ENCODE peak calls at places on chromosomes 3 and 15, in six cellular contexts. N, T, G, C, U and L are unnamed samples.
A peak's percentile ranks its signal among the peaks of the same experiment; 100 is the strongest.

GRCh38 chr3:184360834-184361531 is 422 bp downstream of the CLCN2 start:
- DNase-seq in C (no peak), G (no peak), U (no peak), T (no peak), N (no peak), L (no peak)

GRCh38 chr3:156820687-156821070 is 5.5 kb upstream of the LEKR1 start:
- DNase-seq in G (no peak), N (no peak), C (no peak), U (no peak), T (no peak), L (no peak)

GRCh38 chr3:172449468-172450149 is 1.4 kb upstream of the GHSR start:
- DNase-seq in U (no peak), T (peak; percentile 25), C (peak; percentile 73), N (no peak), G (no peak), L (peak; percentile 25)

GRCh38 chr15:68701886-68702285 is 118.8 kb downstream of the ANP32A start:
- DNase-seq in C (no peak), G (no peak), N (no peak), U (no peak), T (no peak), L (no peak)

GRCh38 chr3:9937839-9938238 is 4.2 kb downstream of the CRELD1 start:
- DNase-seq in N (no peak), T (no peak), U (no peak), C (no peak), G (no peak), L (no peak)

GRCh38 chr3:178736300-178736699 is 200.1 kb downstream of the KCNMB2 start:
- DNase-seq in N (no peak), G (no peak), C (no peak), U (no peak), T (no peak), L (no peak)

GRCh38 chr3:120683213-120683612 is 1.2 kb upstream of the HGD start:
- DNase-seq in N (no peak), G (no peak), T (peak; percentile 45), C (no peak), U (no peak), L (no peak)

GRCh38 chr3:80770106-80771079 is 991.1 kb downstream of the GBE1 start:
- DNase-seq in C (no peak), U (no peak), G (no peak), T (no peak), N (no peak), L (no peak)

GRCh38 chr3:58329922-58330413 is 2.7 kb upstream of the PXK start:
- DNase-seq in N (no peak), T (no peak), C (no peak), U (no peak), G (no peak), L (no peak)

GRCh38 chr15:81000144-81000625 is 538 bp upstream of the TLNRD1 start:
- DNase-seq in G (no peak), U (peak; percentile 36), T (no peak), N (no peak), C (no peak), L (peak; percentile 27)

GRCh38 chr3:61009025-61009424 is 242.2 kb downstream of the FHIT start:
- DNase-seq in C (no peak), N (no peak), G (peak; percentile 42), T (no peak), U (no peak), L (no peak)

GRCh38 chr3:151328298-151329036 is 882 bp downstream of the P2RY13 start:
- DNase-seq in N (no peak), T (no peak), U (no peak), C (no peak), G (peak; percentile 26), L (peak; percentile 54)

GRCh38 chr3:160921020-160921635 is 165.1 kb downstream of the PPM1L start:
- DNase-seq in U (peak; percentile 9), T (peak; percentile 39), C (no peak), G (no peak), N (no peak), L (peak; percentile 16)

GRCh38 chr3:138649134-138649533 is 40.6 kb downstream of the FAIM start:
- DNase-seq in T (no peak), G (no peak), U (no peak), N (no peak), C (no peak), L (no peak)

GRCh38 chr3:65953881-65954733 is 84.6 kb downstream of the MAGI1 start:
- DNase-seq in T (no peak), U (no peak), G (peak; percentile 59), N (no peak), C (no peak), L (no peak)

GRCh38 chr3:4162132-4162531 is 141.0 kb upstream of the SETMAR start:
- DNase-seq in N (no peak), T (no peak), C (no peak), G (no peak), U (no peak), L (no peak)

GRCh38 chr15:64749999-64750657 is 25.3 kb downstream of the RBPMS2 start:
- DNase-seq in G (no peak), U (no peak), N (no peak), T (peak; percentile 57), C (no peak), L (peak; percentile 11)

GRCh38 chr15:92901053-92901761 is 1.1 kb downstream of the CHD2 start:
- DNase-seq in N (no peak), T (no peak), C (no peak), G (no peak), U (peak; percentile 28), L (no peak)

GRCh38 chr15:92900712-92901052 is 558 bp downstream of the CHD2 start:
- DNase-seq in C (no peak), N (no peak), G (no peak), U (no peak), T (no peak), L (no peak)

GRCh38 chr15:92897620-92898019 is 2.5 kb upstream of the CHD2 start:
- DNase-seq in T (no peak), U (no peak), C (no peak), G (no peak), N (no peak), L (no peak)

GRCh38 chr15:92899910-92900711 is at the start of gene CHD2:
- DNase-seq in G (peak; percentile 82), U (peak; percentile 92), N (peak; percentile 78), T (peak; percentile 89), C (peak; percentile 74), L (peak; percentile 81)

DNA sequence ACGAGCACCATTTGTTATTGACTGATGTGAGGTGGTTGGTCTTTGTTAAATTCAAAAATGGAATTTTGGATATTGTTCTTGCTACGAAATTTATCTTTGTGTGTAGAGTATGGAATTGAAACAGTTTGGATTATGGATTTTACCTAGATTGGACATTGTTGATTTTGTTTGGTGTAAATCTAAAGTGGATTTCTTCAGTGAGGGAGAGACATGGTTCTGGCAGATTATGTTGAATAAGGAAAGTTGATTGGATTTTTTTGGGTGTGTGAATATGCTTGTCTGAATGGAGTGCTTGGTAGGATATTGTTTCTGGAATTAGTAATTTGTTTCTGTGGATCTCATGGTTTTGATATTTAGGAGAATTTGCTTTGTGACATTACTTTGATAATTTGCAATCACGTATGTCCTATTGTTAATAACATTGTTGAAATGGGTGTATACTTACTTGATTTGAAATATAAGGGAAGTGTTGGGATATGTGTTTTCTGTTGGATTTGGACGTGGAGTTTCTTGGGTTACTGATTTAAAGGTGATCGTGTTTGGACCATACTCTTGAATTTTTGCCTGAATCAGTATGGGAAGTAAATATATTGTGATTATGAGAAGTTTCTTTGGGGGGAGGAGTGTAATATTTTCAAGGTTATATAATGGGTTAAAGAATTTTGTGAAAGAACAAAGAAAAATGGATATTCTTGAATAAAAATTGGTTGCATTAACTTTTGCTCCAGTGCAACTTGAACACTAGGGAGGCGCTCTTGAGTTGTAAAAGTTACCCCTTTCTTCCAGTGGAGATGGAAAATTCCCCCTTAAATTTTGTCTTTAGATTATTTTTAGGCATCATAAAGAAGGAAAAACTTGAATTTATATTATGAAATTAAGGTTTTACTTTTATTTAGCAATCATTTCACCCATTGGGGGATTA is 875 bp upstream of the CHD2 start:
- DNase-seq in G (no peak), N (peak; percentile 33), U (peak; percentile 49), C (no peak), T (peak; percentile 50), L (peak; percentile 46)
- TF ChIP-seq CTCF in G (peak; percentile 15), N (peak; percentile 59), U (peak; percentile 73), C (peak; percentile 82), T (peak; percentile 52), L (peak; percentile 75)

GRCh38 chr15:77819841-77820728 is 187.4 kb upstream of the LINGO1 start:
- DNase-seq in G (no peak), T (no peak), U (no peak), C (no peak), N (no peak), L (no peak)
- TF ChIP-seq CTCF in G (no peak), T (no peak), U (peak; percentile 28), C (peak; percentile 51), N (no peak), L (no peak)

GRCh38 chr3:101677436-101678286 is 729 bp upstream of the ZBTB11 start:
- DNase-seq in N (peak; percentile 26), C (no peak), G (peak; percentile 22), T (no peak), U (no peak), L (peak; percentile 16)
- TF ChIP-seq CTCF in N (no peak), C (peak; percentile 14), G (no peak), T (no peak), U (no peak), L (no peak)

DNA sequence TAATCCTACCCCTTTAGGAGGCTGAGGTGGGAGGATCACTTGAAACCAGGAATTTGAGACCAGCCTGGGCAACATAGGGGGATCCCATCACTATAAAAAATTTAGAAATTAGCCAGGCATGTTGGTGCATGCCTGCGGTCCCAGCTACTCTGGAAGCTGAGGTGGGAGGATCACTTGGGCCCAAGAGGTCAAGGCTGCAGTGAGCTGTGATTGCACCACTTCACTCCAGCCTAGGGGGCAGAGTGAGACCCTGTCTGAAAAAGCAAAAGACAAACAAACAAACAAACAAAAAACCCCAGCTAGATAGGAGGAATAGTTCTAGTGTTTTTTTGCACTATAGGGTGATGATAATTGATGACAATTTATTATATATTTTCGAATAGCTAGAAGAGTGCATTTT is 70.6 kb upstream of the CHRNB4 start:
- DNase-seq in T (no peak), G (no peak), C (no peak), N (no peak), U (no peak), L (no peak)
- TF ChIP-seq CTCF in T (no peak), G (no peak), C (no peak), N (no peak), U (no peak), L (no peak)

GRCh38 chr3:75001330-75001729 is 386.9 kb upstream of the CNTN3 start:
- DNase-seq in N (no peak), C (no peak), T (peak; percentile 4), G (no peak), U (no peak), L (no peak)
- TF ChIP-seq CTCF in N (peak; percentile 34), C (peak; percentile 71), T (peak; percentile 48), G (no peak), U (peak; percentile 54), L (peak; percentile 16)

DNA sequence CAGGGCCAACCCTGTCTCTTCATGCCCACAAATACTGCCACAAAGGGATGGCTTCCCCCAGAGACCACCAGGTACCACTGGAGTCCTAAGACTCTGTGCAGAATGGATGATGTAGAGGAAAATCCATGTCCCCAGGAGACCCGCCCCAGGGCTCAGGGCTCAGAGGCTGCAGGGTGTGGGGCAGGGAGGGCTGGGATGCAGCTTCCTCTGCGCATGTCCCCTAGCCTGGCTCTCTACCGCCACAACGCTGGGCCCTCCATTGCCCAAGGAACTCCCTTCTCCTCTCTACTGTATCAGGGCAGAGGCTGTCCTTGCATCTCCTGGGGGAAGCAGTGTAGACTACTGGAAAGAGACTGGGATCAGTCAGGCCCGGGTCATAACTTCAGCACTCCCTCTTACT is 19.5 kb upstream of the TICRR start:
- DNase-seq in G (no peak), C (no peak), T (no peak), N (no peak), U (no peak), L (no peak)
- TF ChIP-seq CTCF in G (no peak), C (no peak), T (no peak), N (no peak), U (no peak), L (no peak)